ENCODE peak calls at places on chromosomes 16 and 17, in ten cellular contexts. W is adrenal gland; Q is stomach; K is uterus; Y is brain microvascular endothelial cell; P is hepatocyte; I is body of pancreas; F is heart right ventricle; O is PC-9; S is CD8-positive, alpha-beta T cell. R is an unnamed sample.
A peak's percentile ranks its signal among the peaks of the same experiment; 100 is the strongest.

GRCh38 chr16:5450435-5451104 is 353.0 kb upstream of the EEF2KMT start:
- DNase-seq in W (no peak), Q (no peak), K (no peak), Y (no peak), P (no peak), I (no peak), F (no peak), O (no peak), S (no peak), R (no peak)

GRCh38 chr17:11638700-11639265 is 40.5 kb downstream of the DNAH9 start:
- DNase-seq in W (no peak), Q (no peak), K (no peak), Y (no peak), P (no peak), I (no peak), F (no peak), O (no peak), S (no peak), R (no peak)

GRCh38 chr16:23362460-23363317 is 60.6 kb downstream of the SCNN1B start:
- DNase-seq in W (no peak), Q (peak; percentile 88), K (peak; percentile 64), Y (no peak), P (peak; percentile 46), I (peak; percentile 83), F (peak; percentile 9), O (peak; percentile 89), S (no peak), R (no peak)

GRCh38 chr16:83781-84615 is 6.0 kb downstream of the MPG start:
- DNase-seq in W (no peak), Q (no peak), K (no peak), Y (no peak), P (no peak), I (no peak), F (no peak), O (peak; percentile 54), S (no peak), R (no peak)

GRCh38 chr17:673200-673681 is 41.4 kb downstream of the VPS53 start:
- DNase-seq in W (no peak), Q (no peak), K (no peak), Y (no peak), P (peak; percentile 15), I (no peak), F (no peak), O (no peak), S (no peak), R (no peak)

GRCh38 chr17:69609495-69610315 is 195.2 kb downstream of the MAP2K6 start:
- DNase-seq in W (peak; percentile 15), Q (no peak), K (no peak), Y (peak; percentile 33), P (peak; percentile 27), I (no peak), F (no peak), O (peak; percentile 1), S (no peak), R (no peak)

GRCh38 chr16:77406680-77407079 is 28.2 kb downstream of the ADAMTS18 start:
- DNase-seq in W (no peak), Q (no peak), K (no peak), Y (peak; percentile 11), P (no peak), I (no peak), F (no peak), O (no peak), S (no peak), R (no peak)

GRCh38 chr17:73362697-73363096 is 50.9 kb upstream of the CDC42EP4 start:
- DNase-seq in W (no peak), Q (no peak), K (no peak), Y (no peak), P (no peak), I (no peak), F (no peak), O (no peak), S (no peak), R (no peak)

GRCh38 chr17:62062313-62062712 is 2.8 kb downstream of the MED13 start:
- DNase-seq in W (no peak), Q (no peak), K (no peak), Y (no peak), P (no peak), I (no peak), F (no peak), O (no peak), S (no peak), R (no peak)
- H3K27ac ChIP-seq in W (no peak overlapping the region), Q (no peak overlapping the region), K (no peak overlapping the region), Y (no peak overlapping the region), P (no peak overlapping the region), I (no peak overlapping the region), F (no peak overlapping the region), O (no peak overlapping the region), S (no peak overlapping the region), R (no peak overlapping the region)

GRCh38 chr16:50878536-50878935 is 136.7 kb downstream of the CYLD start:
- DNase-seq in W (no peak), Q (no peak), K (no peak), Y (no peak), P (no peak), I (no peak), F (no peak), O (no peak), S (no peak), R (no peak)

GRCh38 chr16:50880926-50881325 is 139.0 kb downstream of the CYLD start:
- DNase-seq in W (no peak), Q (no peak), K (no peak), Y (no peak), P (no peak), I (no peak), F (no peak), O (no peak), S (no peak), R (no peak)

GRCh38 chr16:50881331-50881830 is 139.5 kb downstream of the CYLD start:
- DNase-seq in W (no peak), Q (no peak), K (no peak), Y (no peak), P (peak; percentile 19), I (no peak), F (no peak), O (no peak), S (no peak), R (no peak)

GRCh38 chr16:50878966-50879615 is 137.2 kb downstream of the CYLD start:
- DNase-seq in W (no peak), Q (no peak), K (no peak), Y (no peak), P (no peak), I (no peak), F (no peak), O (no peak), S (no peak), R (no peak)

DNA sequence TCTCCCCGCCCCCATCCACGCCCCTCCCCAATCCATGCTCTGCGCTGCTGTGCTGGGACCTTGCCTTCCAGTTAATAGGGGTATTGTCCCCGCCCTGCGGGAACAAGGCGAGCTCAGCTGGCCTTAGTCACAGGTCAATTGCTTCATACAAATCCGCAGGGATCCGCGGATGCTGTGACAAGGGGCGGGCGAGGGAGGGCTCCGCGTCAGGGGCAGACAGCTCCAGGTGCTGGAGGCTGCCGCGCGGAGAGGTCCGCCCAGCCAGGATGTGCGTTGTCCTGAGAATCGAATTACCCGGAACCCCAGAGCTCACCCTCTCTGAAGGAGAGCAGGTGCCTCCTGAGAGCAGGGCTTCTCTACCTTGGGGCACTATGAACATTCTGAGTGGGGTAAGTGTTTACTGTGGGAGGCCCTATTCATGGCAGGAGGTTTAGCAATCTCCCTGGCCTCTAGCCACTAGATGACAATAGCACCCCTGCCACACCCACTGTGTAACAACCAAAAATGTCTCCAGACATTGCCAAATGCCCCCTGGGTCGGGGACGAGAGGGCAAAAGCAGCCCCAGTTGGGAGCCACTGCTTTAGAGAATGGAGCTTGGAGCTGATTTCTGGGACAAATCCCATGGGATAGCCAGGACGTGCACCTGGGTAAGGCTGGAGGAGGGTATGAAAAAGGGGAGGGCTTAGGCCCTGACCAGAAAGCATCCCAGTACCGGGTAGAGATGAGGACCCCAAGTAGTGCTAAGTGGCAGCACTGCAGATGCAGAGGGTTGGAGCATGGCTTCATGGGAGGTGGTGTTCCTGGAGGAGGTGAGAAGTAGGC is 138.2 kb downstream of the CYLD start:
- DNase-seq in W (no peak), Q (no peak), K (no peak), Y (no peak), P (peak; percentile 57), I (peak; percentile 23), F (no peak), O (no peak), S (no peak), R (peak; percentile 46)
- H3K4me3 ChIP-seq in W (no peak overlapping the region), Q (no peak overlapping the region), K (no peak overlapping the region), Y (no peak overlapping the region), P (no peak overlapping the region), I (no peak overlapping the region), F (no peak overlapping the region), O (no peak overlapping the region), S (no peak overlapping the region), R (peak overlapping the region; percentile 39)

GRCh38 chr16:81531415-81531814 is 86.8 kb downstream of the CMIP start:
- DNase-seq in W (no peak), Q (no peak), K (no peak), Y (no peak), P (no peak), I (no peak), F (no peak), O (peak; percentile 84), S (no peak), R (no peak)

GRCh38 chr16:81530814-81531213 is 86.2 kb downstream of the CMIP start:
- DNase-seq in W (no peak), Q (no peak), K (no peak), Y (no peak), P (no peak), I (no peak), F (no peak), O (no peak), S (no peak), R (no peak)

GRCh38 chr16:81530296-81530721 is 85.7 kb downstream of the CMIP start:
- DNase-seq in W (no peak), Q (no peak), K (no peak), Y (no peak), P (no peak), I (no peak), F (no peak), O (peak; percentile 60), S (no peak), R (no peak)

GRCh38 chr16:81533175-81533507 is 88.5 kb downstream of the CMIP start:
- DNase-seq in W (no peak), Q (no peak), K (no peak), Y (no peak), P (no peak), I (no peak), F (no peak), O (no peak), S (no peak), R (no peak)

DNA sequence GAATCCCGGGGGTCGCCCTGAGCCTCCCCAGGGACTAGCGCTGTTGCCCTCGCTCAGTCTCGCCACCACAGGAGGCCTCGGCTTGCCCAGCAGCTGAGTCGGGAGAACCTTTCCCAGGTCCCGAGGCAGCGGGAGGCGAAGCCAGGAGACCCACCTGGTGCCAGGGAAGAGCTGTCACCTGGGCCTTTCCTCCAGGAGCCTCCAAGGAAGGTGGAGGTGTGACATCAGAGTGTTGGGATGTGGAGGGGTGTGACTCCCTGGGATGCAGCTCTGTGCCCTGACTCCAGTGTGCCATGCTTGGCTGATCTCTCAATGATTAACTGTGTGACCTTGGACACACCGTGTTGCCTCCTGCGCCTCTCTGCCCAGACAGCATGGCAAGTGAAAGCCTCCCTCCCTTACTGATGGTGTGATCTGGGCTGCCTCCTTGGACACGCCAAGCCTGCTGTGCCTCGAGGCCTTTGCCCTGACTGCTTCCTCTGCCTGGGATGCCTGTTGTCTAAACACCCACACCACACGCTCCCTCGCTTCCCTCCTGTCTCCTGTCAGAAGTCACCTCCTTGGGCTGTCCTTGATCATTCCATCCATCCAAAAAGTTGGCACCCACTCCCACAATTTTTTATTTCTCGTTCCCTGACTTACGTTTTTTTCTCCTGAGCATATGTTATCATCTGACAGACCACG is 88.0 kb downstream of the CMIP start:
- DNase-seq in W (peak; percentile 76), Q (no peak), K (no peak), Y (no peak), P (no peak), I (peak; percentile 74), F (no peak), O (no peak), S (no peak), R (peak; percentile 15)
- H3K27ac ChIP-seq in W (peak overlapping the region; percentile 26), Q (no peak overlapping the region), K (no peak overlapping the region), Y (no peak overlapping the region), P (no peak overlapping the region), I (peak overlapping the region; percentile 60), F (no peak overlapping the region), O (no peak overlapping the region), S (no peak overlapping the region), R (no peak overlapping the region)

GRCh38 chr16:22337849-22338248 is 36.6 kb downstream of the CDR2 start:
- DNase-seq in W (no peak), Q (no peak), K (no peak), Y (no peak), P (no peak), I (no peak), F (no peak), O (no peak), S (no peak), R (no peak)
- H3K4me3 ChIP-seq in W (no peak overlapping the region), Q (no peak overlapping the region), K (no peak overlapping the region), Y (no peak overlapping the region), P (no peak overlapping the region), I (no peak overlapping the region), F (no peak overlapping the region), O (no peak overlapping the region), S (no peak overlapping the region), R (no peak overlapping the region)